ENCODE peak calls at places on chromosomes 12 and 14, in six cellular contexts. One of them, this sample, is unnamed.

GRCh38 chr14:22400590-22401259 is 188.3 kb downstream of the DAD1 start:
- DNase-seq in GM10248: no peak
- DNase-seq in nephron progenitor cell: no peak
- DNase-seq in activated T-cell treated with anti-CD3 and anti-CD28 coated beads for 1 hour: no peak
- DNase-seq in T-helper 22 cell: no peak
- DNase-seq in upper lobe of left lung: no peak
- DNase-seq in this sample: no peak

GRCh38 chr14:75871181-75871880 is 110.5 kb downstream of the TGFB3 start:
- DNase-seq in GM10248: no peak
- DNase-seq in nephron progenitor cell: no peak
- DNase-seq in activated T-cell treated with anti-CD3 and anti-CD28 coated beads for 1 hour: no peak
- DNase-seq in T-helper 22 cell: no peak
- DNase-seq in upper lobe of left lung: no peak
- DNase-seq in this sample: peak

GRCh38 chr12:79415754-79416435 is 274.9 kb downstream of the PAWR start:
- DNase-seq in GM10248: no peak
- DNase-seq in nephron progenitor cell: no peak
- DNase-seq in activated T-cell treated with anti-CD3 and anti-CD28 coated beads for 1 hour: no peak
- DNase-seq in T-helper 22 cell: no peak
- DNase-seq in upper lobe of left lung: no peak
- DNase-seq in this sample: no peak

GRCh38 chr12:78062781-78063180 is 232.1 kb downstream of the NAV3 start:
- DNase-seq in GM10248: no peak
- DNase-seq in nephron progenitor cell: no peak
- DNase-seq in activated T-cell treated with anti-CD3 and anti-CD28 coated beads for 1 hour: no peak
- DNase-seq in T-helper 22 cell: no peak
- DNase-seq in upper lobe of left lung: no peak
- DNase-seq in this sample: peak

GRCh38 chr12:10392394-10392930 is 2.6 kb upstream of the KLRK1 start:
- DNase-seq in GM10248: peak
- DNase-seq in nephron progenitor cell: no peak
- DNase-seq in activated T-cell treated with anti-CD3 and anti-CD28 coated beads for 1 hour: no peak
- DNase-seq in T-helper 22 cell: no peak
- DNase-seq in upper lobe of left lung: no peak
- DNase-seq in this sample: peak

GRCh38 chr14:92540472-92541048 is 27.0 kb downstream of the RIN3 start:
- DNase-seq in GM10248: no peak
- DNase-seq in nephron progenitor cell: no peak
- DNase-seq in activated T-cell treated with anti-CD3 and anti-CD28 coated beads for 1 hour: no peak
- DNase-seq in T-helper 22 cell: no peak
- DNase-seq in upper lobe of left lung: peak
- DNase-seq in this sample: no peak

GRCh38 chr12:109741286-109741969 is 27.8 kb downstream of the FAM222A start:
- DNase-seq in GM10248: no peak
- DNase-seq in nephron progenitor cell: peak
- DNase-seq in activated T-cell treated with anti-CD3 and anti-CD28 coated beads for 1 hour: no peak
- DNase-seq in T-helper 22 cell: no peak
- DNase-seq in upper lobe of left lung: no peak
- DNase-seq in this sample: no peak

GRCh38 chr12:51200806-51201205 is 17.1 kb downstream of the POU6F1 start:
- DNase-seq in GM10248: no peak
- DNase-seq in nephron progenitor cell: no peak
- DNase-seq in activated T-cell treated with anti-CD3 and anti-CD28 coated beads for 1 hour: no peak
- DNase-seq in T-helper 22 cell: no peak
- DNase-seq in upper lobe of left lung: no peak
- DNase-seq in this sample: no peak

GRCh38 chr12:56990648-56991318 is 15.6 kb downstream of the ZBTB39 start:
- DNase-seq in GM10248: no peak
- DNase-seq in nephron progenitor cell: no peak
- DNase-seq in activated T-cell treated with anti-CD3 and anti-CD28 coated beads for 1 hour: no peak
- DNase-seq in T-helper 22 cell: no peak
- DNase-seq in upper lobe of left lung: no peak
- DNase-seq in this sample: no peak

GRCh38 chr14:101556131-101556530 is 5.2 kb upstream of the DIO3 start:
- DNase-seq in GM10248: no peak
- DNase-seq in nephron progenitor cell: no peak
- DNase-seq in activated T-cell treated with anti-CD3 and anti-CD28 coated beads for 1 hour: no peak
- DNase-seq in T-helper 22 cell: no peak
- DNase-seq in upper lobe of left lung: peak
- DNase-seq in this sample: no peak

GRCh38 chr12:113232787-113233585 is 11.7 kb downstream of the TPCN1 start:
- DNase-seq in GM10248: peak
- DNase-seq in nephron progenitor cell: peak
- DNase-seq in activated T-cell treated with anti-CD3 and anti-CD28 coated beads for 1 hour: peak
- DNase-seq in T-helper 22 cell: peak
- DNase-seq in upper lobe of left lung: no peak
- DNase-seq in this sample: peak

GRCh38 chr14:52325632-52326031 is 11.5 kb downstream of the PTGER2 start:
- DNase-seq in GM10248: no peak
- DNase-seq in nephron progenitor cell: no peak
- DNase-seq in activated T-cell treated with anti-CD3 and anti-CD28 coated beads for 1 hour: no peak
- DNase-seq in T-helper 22 cell: no peak
- DNase-seq in upper lobe of left lung: no peak
- DNase-seq in this sample: no peak

GRCh38 chr12:58540480-58541299 is 379.6 kb downstream of the LRIG3 start:
- DNase-seq in GM10248: no peak
- DNase-seq in nephron progenitor cell: peak
- DNase-seq in activated T-cell treated with anti-CD3 and anti-CD28 coated beads for 1 hour: no peak
- DNase-seq in T-helper 22 cell: no peak
- DNase-seq in upper lobe of left lung: no peak
- DNase-seq in this sample: peak

GRCh38 chr12:12999959-13000615 is at the start of gene HEBP1:
- DNase-seq in GM10248: peak
- DNase-seq in nephron progenitor cell: peak
- DNase-seq in activated T-cell treated with anti-CD3 and anti-CD28 coated beads for 1 hour: peak
- DNase-seq in T-helper 22 cell: peak
- DNase-seq in upper lobe of left lung: peak
- DNase-seq in this sample: peak

GRCh38 chr14:92323916-92324818 is 1.2 kb downstream of the SLC24A4 start:
- DNase-seq in GM10248: no peak
- DNase-seq in nephron progenitor cell: peak
- DNase-seq in activated T-cell treated with anti-CD3 and anti-CD28 coated beads for 1 hour: no peak
- DNase-seq in T-helper 22 cell: no peak
- DNase-seq in upper lobe of left lung: peak
- DNase-seq in this sample: no peak

GRCh38 chr12:6769003-6769389 is 2.8 kb downstream of the PTMS start:
- DNase-seq in GM10248: no peak
- DNase-seq in nephron progenitor cell: peak
- DNase-seq in activated T-cell treated with anti-CD3 and anti-CD28 coated beads for 1 hour: no peak
- DNase-seq in T-helper 22 cell: no peak
- DNase-seq in upper lobe of left lung: no peak
- DNase-seq in this sample: peak

GRCh38 chr12:66279127-66279712 is 23.1 kb upstream of the HELB start:
- DNase-seq in GM10248: no peak
- DNase-seq in nephron progenitor cell: no peak
- DNase-seq in activated T-cell treated with anti-CD3 and anti-CD28 coated beads for 1 hour: peak
- DNase-seq in T-helper 22 cell: no peak
- DNase-seq in upper lobe of left lung: no peak
- DNase-seq in this sample: peak

GRCh38 chr14:90256354-90257131 is at the start of gene PSMC1:
- DNase-seq in GM10248: peak
- DNase-seq in nephron progenitor cell: peak
- DNase-seq in activated T-cell treated with anti-CD3 and anti-CD28 coated beads for 1 hour: peak
- DNase-seq in T-helper 22 cell: peak
- DNase-seq in upper lobe of left lung: peak
- DNase-seq in this sample: peak

GRCh38 chr14:34649344-34649743 is 19.4 kb upstream of the SNX6 start:
- DNase-seq in GM10248: no peak
- DNase-seq in nephron progenitor cell: no peak
- DNase-seq in activated T-cell treated with anti-CD3 and anti-CD28 coated beads for 1 hour: no peak
- DNase-seq in T-helper 22 cell: no peak
- DNase-seq in upper lobe of left lung: no peak
- DNase-seq in this sample: peak

This sample was measured in cardiac muscle cell.